ENCODE peak calls at places on chromosomes 13 and 19, in six cellular contexts. C is foreskin fibroblast, G is upper lobe of right lung, J is colonic mucosa, P is Caco-2, X is mucosa of descending colon. R is an unnamed sample.
A peak's percentile ranks its signal among the peaks of the same experiment; 100 is the strongest.

GRCh38 chr13:91326156-91326555 is 21.3 kb upstream of the MIR17HG start:
- DNase-seq in C (no peak), G (no peak), J (no peak), P (no peak), X (no peak), R (no peak)

GRCh38 chr13:110965038-110965754 is 50.3 kb upstream of the ANKRD10 start:
- DNase-seq in C (peak; percentile 86), G (no peak), J (no peak), P (no peak), X (no peak), R (no peak)

GRCh38 chr13:112748947-112749346 is 59.1 kb downstream of the ATP11A start:
- DNase-seq in C (peak; percentile 31), G (peak; percentile 72), J (no peak), P (no peak), X (no peak), R (no peak)

GRCh38 chr19:12484011-12484370 is 625 bp downstream of the ZNF709 start:
- DNase-seq in C (no peak), G (no peak), J (no peak), P (no peak), X (no peak), R (no peak)

GRCh38 chr13:91292630-91293221 is 54.8 kb upstream of the MIR17HG start:
- DNase-seq in C (no peak), G (no peak), J (no peak), P (no peak), X (no peak), R (no peak)

GRCh38 chr19:56111601-56112312 is 9.3 kb downstream of the ZNF787 start:
- DNase-seq in C (peak; percentile 54), G (peak; percentile 81), J (peak; percentile 81), P (no peak), X (peak; percentile 83), R (no peak)

GRCh38 chr19:12668937-12669271 is 2.3 kb downstream of the WDR83 start:
- DNase-seq in C (peak; percentile 87), G (peak; percentile 77), J (peak; percentile 57), P (peak; percentile 71), X (peak; percentile 80), R (peak; percentile 5)

GRCh38 chr13:44447783-44448182 is 74.2 kb downstream of the SERP2 start:
- DNase-seq in C (no peak), G (no peak), J (no peak), P (no peak), X (no peak), R (no peak)

GRCh38 chr19:42762782-42763181 is 2.7 kb downstream of the PSG8 start:
- DNase-seq in C (peak; percentile 11), G (no peak), J (no peak), P (no peak), X (no peak), R (no peak)

GRCh38 chr19:33894787-33895186 is 98.1 kb downstream of the KCTD15 start:
- DNase-seq in C (no peak), G (no peak), J (no peak), P (no peak), X (no peak), R (no peak)

GRCh38 chr13:66656050-66656449 is 574.1 kb downstream of the PCDH9 start:
- DNase-seq in C (no peak), G (no peak), J (no peak), P (no peak), X (no peak), R (no peak)

GRCh38 chr13:46382224-46382623 is 4.8 kb downstream of the RUBCNL start:
- DNase-seq in C (no peak), G (no peak), J (no peak), P (no peak), X (no peak), R (no peak)

GRCh38 chr13:82698383-82698782 is 1183.9 kb downstream of the SLITRK1 start:
- DNase-seq in C (peak; percentile 21), G (no peak), J (no peak), P (no peak), X (no peak), R (no peak)

GRCh38 chr19:41999071-41999877 is 5.2 kb upstream of the ATP1A3 start:
- DNase-seq in C (no peak), G (no peak), J (no peak), P (no peak), X (peak; percentile 15), R (no peak)

GRCh38 chr13:36352350-36352749 is 6.2 kb upstream of the SPART start:
- DNase-seq in C (peak; percentile 51), G (no peak), J (no peak), P (no peak), X (no peak), R (no peak)

GRCh38 chr13:95530178-95530577 is 22.3 kb upstream of the CLDN10 start:
- DNase-seq in C (peak; percentile 58), G (no peak), J (no peak), P (no peak), X (no peak), R (peak; percentile 49)

GRCh38 chr19:10332158-10332964 is 968 bp downstream of the RAVER1 start:
- DNase-seq in C (no peak), G (no peak), J (peak; percentile 70), P (no peak), X (no peak), R (no peak)
- TF ChIP-seq CTCF in C (no peak), G (no peak), J (no peak), P (no peak), X (no peak), R (no peak)

GRCh38 chr19:54470991-54471782 is 1.9 kb downstream of the CDC42EP5 start:
- DNase-seq in C (peak; percentile 44), G (no peak), J (peak; percentile 63), P (no peak), X (peak; percentile 75), R (no peak)

GRCh38 chr19:54473983-54474382 is 887 bp upstream of the CDC42EP5 start:
- DNase-seq in C (no peak), G (no peak), J (no peak), P (no peak), X (no peak), R (no peak)

GRCh38 chr19:54469496-54469934 is 3.6 kb downstream of the CDC42EP5 start:
- DNase-seq in C (no peak), G (no peak), J (peak; percentile 78), P (no peak), X (peak; percentile 82), R (no peak)

GRCh38 chr19:54473071-54473941 is at the start of gene CDC42EP5:
- DNase-seq in C (peak; percentile 95), G (no peak), J (peak; percentile 88), P (peak; percentile 72), X (peak; percentile 86), R (no peak)

GRCh38 chr19:54470276-54470887 is 2.7 kb downstream of the CDC42EP5 start:
- DNase-seq in C (no peak), G (no peak), J (no peak), P (no peak), X (peak; percentile 19), R (no peak)
- H3K4me3 ChIP-seq in C (peak overlapping the region; percentile 61), G (peak overlapping the region; percentile 46), J (peak overlapping the region; percentile 56), P (peak overlapping the region; percentile 45), X (peak overlapping the region; percentile 44), R (no peak overlapping the region)

GRCh38 chr13:24220086-24220703 is 59.7 kb downstream of the SPATA13 start:
- DNase-seq in C (peak; percentile 92), G (no peak), J (peak; percentile 78), P (peak; percentile 64), X (no peak), R (peak; percentile 76)
- TF ChIP-seq CTCF in C (peak; percentile 74), G (peak; percentile 80), J (peak; percentile 77), P (peak; percentile 69), X (peak; percentile 40), R (peak; percentile 70)

DNA sequence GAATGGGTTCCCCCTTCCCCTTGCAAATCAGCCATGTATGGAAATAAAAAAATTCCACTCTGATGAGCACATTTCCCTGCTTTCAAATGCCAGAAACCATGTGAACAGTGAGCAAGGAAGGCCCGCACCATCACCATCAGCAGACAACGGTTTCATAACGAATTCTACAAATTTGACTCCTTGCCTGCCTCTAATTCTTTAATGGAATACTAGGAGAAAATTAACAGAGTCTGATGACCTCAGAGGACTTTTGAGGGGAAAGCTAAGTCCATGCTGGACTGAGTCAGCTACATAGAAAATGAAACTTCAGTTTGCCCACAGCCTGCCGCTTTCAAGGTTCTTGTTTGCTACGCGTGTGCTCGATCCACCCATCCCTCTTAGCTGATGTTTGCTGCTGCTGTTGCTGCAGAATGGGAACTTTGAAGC is 46.7 kb upstream of the KL start:
- DNase-seq in C (peak; percentile 70), G (no peak), J (no peak), P (no peak), X (no peak), R (no peak)
- H3K4me3 ChIP-seq in C (peak overlapping the region; percentile 16), G (peak overlapping the region; percentile 39), J (no peak overlapping the region), P (no peak overlapping the region), X (no peak overlapping the region), R (no peak overlapping the region)

GRCh38 chr19:51439021-51439465 is 19.2 kb downstream of the SIGLEC8 start:
- DNase-seq in C (no peak), G (peak; percentile 35), J (no peak), P (no peak), X (peak; percentile 17), R (no peak)
- TF ChIP-seq CTCF in C (peak; percentile 22), G (peak; percentile 38), J (no peak), P (no peak), X (no peak), R (no peak)